ENCODE peak calls at places on chromosome 1, in eight cellular contexts. S is GM12865, F is endothelial cell, R is fibroblast of lung, Z is WTC11, O is sigmoid colon, H is type B pancreatic cell, D is tibial nerve. T is an unnamed sample.

GRCh38 chr1:12276225-12276624 is 46.4 kb downstream of the VPS13D start:
- DNase-seq in F (peak; percentile 44), H (no peak), D (no peak), O (peak; percentile 70), S (peak; percentile 62), R (peak; percentile 19), Z (peak; percentile 62), T (peak; percentile 41)

GRCh38 chr1:202049129-202049528 is 38.7 kb downstream of the ELF3 start:
- DNase-seq in F (no peak), R (no peak), Z (no peak), S (no peak), O (no peak), D (no peak), H (no peak), T (no peak)

GRCh38 chr1:150484861-150485260 is 2.4 kb upstream of the TARS2 start:
- DNase-seq in R (peak; percentile 40), O (no peak), Z (no peak), H (no peak), D (no peak), S (peak; percentile 23), F (no peak), T (no peak)

GRCh38 chr1:10662824-10663667 is 133.4 kb downstream of the CASZ1 start:
- DNase-seq in F (no peak), D (no peak), R (no peak), O (no peak), H (no peak), Z (no peak), S (no peak), T (no peak)

GRCh38 chr1:58909162-58909560 is 125.3 kb upstream of the JUN start:
- DNase-seq in F (no peak), Z (no peak), R (peak; percentile 80), D (no peak), O (no peak), H (no peak), S (no peak), T (no peak)

GRCh38 chr1:168335500-168335899 is 54.8 kb downstream of the TBX19 start:
- DNase-seq in O (no peak), R (no peak), D (no peak), Z (no peak), F (no peak), S (no peak), H (no peak), T (no peak)

GRCh38 chr1:88998716-88999115 is 6.3 kb upstream of the KYAT3 start:
- DNase-seq in Z (no peak), D (no peak), H (no peak), R (peak; percentile 53), F (peak; percentile 38), O (no peak), S (peak; percentile 79), T (no peak)

GRCh38 chr1:220748091-220748934 is at the start of gene MTARC2:
- DNase-seq in Z (peak; percentile 81), D (peak; percentile 46), O (peak; percentile 92), F (peak; percentile 44), R (peak; percentile 72), H (peak; percentile 79), S (peak; percentile 76), T (peak; percentile 56)

GRCh38 chr1:33709780-33710713 is 153.8 kb upstream of the HMGB4 start:
- DNase-seq in R (peak; percentile 66), H (no peak), F (no peak), D (no peak), S (no peak), O (no peak), Z (no peak), T (no peak)

GRCh38 chr1:241842565-241842964 is 5.4 kb upstream of the EXO1 start:
- DNase-seq in R (peak; percentile 73), D (no peak), S (no peak), Z (no peak), O (no peak), F (no peak), H (no peak), T (no peak)

GRCh38 chr1:72524021-72524420 is 241.7 kb upstream of the NEGR1 start:
- DNase-seq in O (no peak), H (no peak), D (no peak), S (no peak), R (no peak), F (no peak), Z (no peak), T (no peak)

GRCh38 chr1:19815801-19816736 is 986 bp upstream of the RNF186 start:
- DNase-seq in R (no peak), S (no peak), O (no peak), D (no peak), F (no peak), H (no peak), Z (no peak), T (no peak)

GRCh38 chr1:27591622-27592021 is 12.3 kb downstream of the AHDC1 start:
- DNase-seq in H (no peak), Z (no peak), S (no peak), D (no peak), F (no peak), O (no peak), R (peak; percentile 58), T (no peak)

GRCh38 chr1:232570007-232570406 is 59.9 kb downstream of the SIPA1L2 start:
- DNase-seq in S (no peak), H (no peak), D (no peak), F (no peak), Z (no peak), R (peak; percentile 74), O (no peak), T (no peak)

GRCh38 chr1:21239181-21239580 is 51.1 kb downstream of the ECE1 start:
- DNase-seq in D (no peak), O (no peak), S (peak; percentile 19), R (peak; percentile 57), H (no peak), F (no peak), Z (no peak), T (no peak)

GRCh38 chr1:21936366-21937031 is 611 bp downstream of the HSPG2 start:
- DNase-seq in R (no peak), F (no peak), O (peak; percentile 73), S (no peak), H (no peak), D (no peak), Z (no peak), T (no peak)

GRCh38 chr1:218742478-218743260 is 397.5 kb downstream of the TGFB2 start:
- DNase-seq in Z (no peak), R (peak; percentile 10), F (no peak), D (no peak), H (no peak), S (no peak), O (no peak), T (no peak)

GRCh38 chr1:41589395-41589794 is 104.9 kb upstream of the EDN2 start:
- DNase-seq in O (no peak), D (no peak), R (no peak), Z (no peak), S (no peak), H (no peak), F (no peak), T (no peak)

GRCh38 chr1:156815307-156815826 is 1.3 kb downstream of the SH2D2A start:
- DNase-seq in R (peak; percentile 70), F (no peak), H (no peak), S (no peak), Z (no peak), O (peak; percentile 92), D (peak; percentile 26), T (peak; percentile 49)

DNA sequence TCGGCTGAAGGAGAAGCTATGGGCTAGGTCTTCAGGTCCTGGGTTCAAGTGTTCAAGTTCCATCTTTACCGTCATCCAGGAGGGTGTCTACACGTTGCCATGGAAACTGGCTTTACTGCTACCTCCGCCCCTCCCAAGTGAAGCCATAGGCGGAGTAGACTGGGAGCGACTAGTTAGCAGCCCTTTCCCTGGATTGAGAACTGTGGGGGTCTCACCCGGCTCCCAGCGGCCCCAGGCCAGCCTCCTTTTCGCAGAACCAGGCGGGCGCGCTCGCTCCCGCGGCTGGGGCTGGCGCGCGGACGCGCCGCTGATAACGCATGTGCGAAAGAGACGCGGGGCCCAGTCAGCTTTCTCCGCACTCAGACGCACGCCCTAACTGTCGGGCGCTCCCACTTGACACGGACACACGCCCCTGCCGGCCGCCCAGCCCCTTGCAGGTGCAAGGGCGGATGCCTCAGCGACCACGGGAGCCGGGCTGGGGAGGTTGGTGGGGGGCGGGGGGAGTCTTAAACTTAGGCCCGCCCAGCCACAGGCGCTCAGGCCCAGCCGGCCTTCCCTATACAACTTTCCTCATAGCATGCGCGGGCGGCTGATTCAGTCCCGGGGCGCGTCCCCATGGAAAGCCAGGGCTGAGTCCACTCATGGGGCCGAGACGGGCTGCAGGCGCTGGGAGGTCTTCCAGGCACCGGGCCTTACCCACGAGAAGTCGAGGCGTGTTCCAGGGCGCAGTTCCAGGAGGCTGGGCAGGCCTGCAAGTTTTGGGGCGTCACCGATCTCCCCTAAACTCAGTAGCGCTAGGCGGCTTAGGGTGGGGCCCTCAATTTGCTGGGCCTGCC is 7.4 kb downstream of the EFNA4 start:
- DNase-seq in O (peak; percentile 90), Z (peak; percentile 94), F (peak; percentile 80), H (no peak), R (peak; percentile 78), D (no peak), S (peak; percentile 76), T (peak; percentile 89)
- TF ChIP-seq CTCF in O (peak; percentile 21), Z (peak; percentile 52), F (peak; percentile 68), H (peak; percentile 80), R (peak; percentile 24), D (peak; percentile 39), S (peak; percentile 34), T (peak; percentile 79)

DNA sequence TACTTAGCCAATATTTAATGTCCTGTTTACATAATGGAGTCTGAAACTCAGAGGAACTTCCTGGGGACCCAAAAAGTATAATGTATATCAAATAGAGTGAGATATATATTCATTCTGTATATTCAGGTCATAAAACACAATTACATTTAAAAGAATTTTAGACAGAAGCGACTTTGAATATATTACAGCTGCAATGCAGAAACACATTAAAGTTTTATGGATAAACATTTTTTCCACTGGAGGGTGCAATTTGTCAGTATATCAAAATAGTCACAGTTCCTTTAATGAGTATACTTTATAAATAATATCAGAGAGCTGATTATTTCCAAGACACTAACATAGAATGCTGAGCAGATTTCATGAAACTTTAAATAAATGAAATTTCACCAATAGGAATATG is 43.9 kb upstream of the CRB1 start:
- DNase-seq in H (no peak), S (no peak), D (no peak), R (no peak), F (no peak), O (no peak), Z (no peak), T (no peak)
- TF ChIP-seq CTCF in H (no peak), S (no peak), D (no peak), R (peak; percentile 17), F (no peak), O (no peak), Z (no peak), T (no peak)

GRCh38 chr1:183551924-183552323 is 38.3 kb downstream of the NCF2 start:
- DNase-seq in Z (no peak), H (no peak), O (no peak), F (no peak), R (no peak), D (no peak), S (no peak), T (peak; percentile 63)
- TF ChIP-seq CTCF in Z (no peak), H (no peak), O (no peak), F (no peak), R (no peak), D (no peak), S (no peak), T (no peak)

DNA sequence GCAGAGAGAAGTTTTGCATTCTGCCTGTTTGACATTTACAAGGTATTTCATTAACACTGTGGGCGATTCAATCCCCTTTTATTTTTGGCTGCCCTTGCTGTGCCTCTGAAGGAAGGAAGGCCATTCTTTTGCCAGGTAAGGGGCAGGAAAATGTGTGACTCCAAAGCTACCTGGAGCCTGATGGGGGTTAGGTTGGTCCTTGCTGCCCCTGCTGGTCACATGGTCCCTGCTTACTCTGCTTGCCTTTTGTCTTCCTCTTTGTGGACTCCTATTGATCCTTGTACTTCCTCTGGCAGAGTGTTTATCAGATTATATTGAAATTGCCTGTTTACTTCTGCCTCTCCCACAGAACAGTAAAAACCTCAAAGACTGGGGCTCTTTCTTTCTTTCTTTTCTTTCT is 65.7 kb downstream of the ST6GALNAC3 start:
- DNase-seq in O (no peak), H (no peak), F (no peak), D (no peak), Z (peak; percentile 18), R (no peak), S (no peak), T (no peak)
- TF ChIP-seq CTCF in O (no peak), H (peak; percentile 31), F (no peak), D (peak; percentile 5), Z (no peak), R (no peak), S (no peak), T (no peak)